ENCODE peak calls at places on chromosomes 6 and 20, in seven cellular contexts. N is dorsolateral prefrontal cortex, F is testis, G is psoas muscle, D is HCT116, Z is AG09309, Q is small intestine. E is an unnamed sample.

GRCh38 chr6:10771371-10771894 is 23.8 kb downstream of the TMEM14B start:
- DNase-seq in N (no peak), F (no peak), G (no peak), D (no peak), Z (no peak), Q (no peak), E (no peak)

GRCh38 chr20:62733891-62734290 is 25.3 kb downstream of the NTSR1 start:
- DNase-seq in N (peak), F (no peak), G (peak), D (no peak), Z (no peak), Q (no peak), E (no peak)

GRCh38 chr6:28345201-28345600 is 4.5 kb upstream of the ZKSCAN3 start:
- DNase-seq in N (no peak), F (no peak), G (no peak), D (no peak), Z (no peak), Q (no peak), E (no peak)

GRCh38 chr6:28802417-28803336 is 121.1 kb downstream of the TRIM27 start:
- DNase-seq in N (no peak), F (no peak), G (no peak), D (peak), Z (no peak), Q (no peak), E (no peak)

GRCh38 chr6:41111017-41111416 is 38.2 kb downstream of the NFYA start:
- DNase-seq in N (no peak), F (no peak), G (no peak), D (no peak), Z (no peak), Q (no peak), E (no peak)

GRCh38 chr6:42696526-42697267 is 25.7 kb downstream of the PRPH2 start:
- DNase-seq in N (no peak), F (peak), G (no peak), D (no peak), Z (no peak), Q (no peak), E (peak)

GRCh38 chr6:134676307-134677281 is 273.3 kb downstream of the ALDH8A1 start:
- DNase-seq in N (no peak), F (no peak), G (no peak), D (no peak), Z (no peak), Q (peak), E (peak)

GRCh38 chr20:10877345-10877744 is 203.5 kb upstream of the JAG1 start:
- DNase-seq in N (no peak), F (no peak), G (peak), D (no peak), Z (no peak), Q (no peak), E (peak)

GRCh38 chr6:14732845-14733757 is 512.8 kb upstream of the JARID2 start:
- DNase-seq in N (no peak), F (no peak), G (no peak), D (peak), Z (no peak), Q (no peak), E (peak)

GRCh38 chr6:123926000-123926399 is 122.3 kb downstream of the NKAIN2 start:
- DNase-seq in N (no peak), F (no peak), G (no peak), D (no peak), Z (no peak), Q (no peak), E (no peak)

GRCh38 chr6:53168516-53169257 is 20.0 kb upstream of the GCM1 start:
- DNase-seq in N (no peak), F (no peak), G (no peak), D (no peak), Z (no peak), Q (no peak), E (peak)

GRCh38 chr6:15663057-15663638 is 320 bp upstream of the DTNBP1 start:
- DNase-seq in N (no peak), F (no peak), G (no peak), D (peak), Z (no peak), Q (peak), E (peak)

GRCh38 chr6:131916847-131917246 is 34.3 kb downstream of the CCN2 start:
- DNase-seq in N (no peak), F (no peak), G (no peak), D (no peak), Z (no peak), Q (no peak), E (no peak)

GRCh38 chr6:84779380-84779779 is 15.0 kb upstream of the TBX18 start:
- DNase-seq in N (no peak), F (no peak), G (no peak), D (no peak), Z (no peak), Q (no peak), E (no peak)

GRCh38 chr6:80217799-80218198 is 111.3 kb downstream of the BCKDHB start:
- DNase-seq in N (no peak), F (no peak), G (no peak), D (no peak), Z (peak), Q (no peak), E (no peak)

GRCh38 chr6:88586371-88587157 is 376.9 kb downstream of the RNGTT start:
- DNase-seq in N (no peak), F (peak), G (peak), D (no peak), Z (no peak), Q (no peak), E (no peak)
- H3K4me3 ChIP-seq in N (peak), F (no peak), G (no peak), D (no peak), Z (no peak), Q (no peak), E (no peak)

GRCh38 chr6:107154131-107154906 is 39.0 kb upstream of the BEND3 start:
- DNase-seq in N (no peak), F (no peak), G (no peak), D (no peak), Z (no peak), Q (peak), E (no peak)
- H3K4me3 ChIP-seq in N (no peak), F (no peak), G (no peak), D (no peak), Z (no peak), Q (no peak), E (no peak)

GRCh38 chr6:39932386-39932785 is 1.9 kb downstream of the MOCS1 start:
- DNase-seq in N (no peak), F (no peak), G (no peak), D (no peak), Z (no peak), Q (no peak), E (no peak)
- H3K4me3 ChIP-seq in N (peak), F (no peak), G (peak), D (no peak), Z (no peak), Q (no peak), E (no peak)

GRCh38 chr6:106611030-106611429 is 18.3 kb downstream of the RTN4IP1 start:
- DNase-seq in N (no peak), F (no peak), G (no peak), D (no peak), Z (no peak), Q (no peak), E (no peak)

GRCh38 chr6:106612956-106613516 is 16.3 kb downstream of the RTN4IP1 start:
- DNase-seq in N (no peak), F (no peak), G (no peak), D (no peak), Z (no peak), Q (no peak), E (no peak)

GRCh38 chr6:106613590-106613989 is 15.7 kb downstream of the RTN4IP1 start:
- DNase-seq in N (no peak), F (no peak), G (no peak), D (no peak), Z (no peak), Q (no peak), E (no peak)

GRCh38 chr6:106608080-106608668 is 21.1 kb downstream of the RTN4IP1 start:
- DNase-seq in N (no peak), F (no peak), G (no peak), D (peak), Z (peak), Q (peak), E (peak)

GRCh38 chr6:106609699-106610098 is 19.6 kb downstream of the RTN4IP1 start:
- DNase-seq in N (no peak), F (peak), G (no peak), D (peak), Z (no peak), Q (peak), E (no peak)
- H3K4me3 ChIP-seq in N (no peak), F (no peak), G (no peak), D (no peak), Z (no peak), Q (no peak), E (no peak)

GRCh38 chr6:19694697-19695096 is 142.5 kb upstream of the ID4 start:
- DNase-seq in N (no peak), F (no peak), G (no peak), D (no peak), Z (no peak), Q (no peak), E (no peak)

GRCh38 chr6:19690676-19691075 is 146.5 kb upstream of the ID4 start:
- DNase-seq in N (no peak), F (no peak), G (no peak), D (no peak), Z (no peak), Q (no peak), E (no peak)

GRCh38 chr6:19692506-19693298 is 144.5 kb upstream of the ID4 start:
- DNase-seq in N (no peak), F (no peak), G (no peak), D (no peak), Z (no peak), Q (no peak), E (no peak)

DNA sequence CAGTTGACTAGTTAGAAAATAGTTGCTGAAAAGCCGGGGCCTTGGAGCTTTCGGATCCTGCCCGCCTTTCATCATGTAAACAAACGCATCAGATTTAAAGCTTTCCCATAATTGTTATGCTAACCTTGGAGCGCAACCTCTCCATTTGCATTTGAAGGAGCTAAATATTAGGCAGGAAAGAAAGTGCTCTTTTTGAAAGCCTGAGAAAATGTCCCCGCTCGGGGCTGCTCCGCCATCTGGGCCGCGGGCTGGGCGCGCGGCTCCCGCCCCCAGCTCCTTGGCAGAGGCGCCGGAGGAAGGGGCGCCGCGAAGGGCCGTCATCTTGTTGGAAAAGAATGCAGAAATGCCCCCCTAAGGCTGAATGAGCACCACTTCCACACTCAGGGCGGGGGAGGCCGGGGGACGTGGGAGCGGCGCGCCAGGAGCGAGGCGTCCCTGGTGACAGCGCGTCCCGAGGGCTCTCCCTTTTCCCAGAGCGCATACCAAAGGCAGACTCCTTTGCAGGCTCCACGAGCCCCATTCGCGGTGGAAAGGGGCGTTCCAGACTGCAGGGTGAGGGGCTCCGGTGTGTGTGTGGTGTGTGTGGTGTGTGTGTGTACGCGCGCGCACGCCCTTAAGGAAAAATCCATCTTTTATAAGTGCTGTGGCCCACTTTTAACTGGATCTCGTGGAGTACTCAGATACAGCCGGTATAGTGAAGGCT is 145.6 kb upstream of the ID4 start:
- DNase-seq in N (no peak), F (peak), G (no peak), D (no peak), Z (no peak), Q (no peak), E (peak)
- H3K4me3 ChIP-seq in N (peak), F (peak), G (peak), D (no peak), Z (peak), Q (no peak), E (peak)

DNA sequence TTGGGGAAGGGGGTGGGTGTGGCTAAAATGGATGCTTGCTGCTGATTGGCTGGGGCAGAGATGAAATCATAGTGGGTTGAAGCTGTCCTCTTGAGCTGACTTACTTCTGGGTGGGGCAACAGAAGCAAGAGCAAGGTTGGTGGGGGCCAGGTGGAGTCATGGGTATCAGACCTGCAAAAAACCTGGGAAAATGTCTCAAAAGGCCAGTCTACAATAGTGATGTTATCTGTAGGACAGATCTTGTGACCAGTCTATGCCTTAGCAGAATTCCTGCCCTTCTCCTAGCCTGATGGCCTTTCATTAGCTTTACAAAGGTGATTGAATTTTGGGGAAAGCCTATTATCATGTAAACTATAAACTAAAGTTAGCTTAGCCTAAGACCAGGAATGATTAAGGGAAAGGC is 945.7 kb downstream of the KIF16B start:
- DNase-seq in N (no peak), F (no peak), G (no peak), D (no peak), Z (no peak), Q (no peak), E (no peak)
- H3K4me3 ChIP-seq in N (no peak), F (no peak), G (no peak), D (no peak), Z (no peak), Q (no peak), E (no peak)

E was measured in fibroblast of pulmonary artery.